ENCODE peak calls at places on chromosomes 4 and X, in eight cellular contexts. O is NCI-H748 treated with DMSO at 0.1 percent for 48 hours; L is caudate nucleus; P is astrocyte of the spinal cord; A is left lung; W is putamen; K is Caki2; X is activated naive CD4-positive, alpha-beta T cell treated with anti-CD3 and anti-CD28 coated beads, Interleukin-2, amount 50 U/mL, for 16 hours. C is an unnamed sample.

GRCh38 chr4:51906167-51906647 is 63.3 kb downstream of the DCUN1D4 start:
- DNase-seq in O (no peak), L (no peak), P (no peak), A (no peak), W (no peak), K (no peak), X (no peak), C (peak)

GRCh38 chrX:20521245-20521644 is 254.5 kb upstream of the RPS6KA3 start:
- DNase-seq in O (no peak), L (no peak), P (peak), A (no peak), W (no peak), K (no peak), X (no peak), C (no peak)

GRCh38 chrX:109709129-109709631 is 23.9 kb downstream of the ACSL4 start:
- DNase-seq in O (no peak), L (no peak), P (peak), A (no peak), W (no peak), K (peak), X (no peak), C (peak)

GRCh38 chrX:101383679-101384078 is 2.3 kb downstream of the BTK start:
- DNase-seq in O (no peak), L (no peak), P (no peak), A (no peak), W (no peak), K (no peak), X (no peak), C (peak)

GRCh38 chrX:74232859-74233258 is 71.1 kb upstream of the ZCCHC13 start:
- DNase-seq in O (no peak), L (no peak), P (peak), A (no peak), W (no peak), K (peak), X (no peak), C (no peak)

GRCh38 chrX:47247206-47247998 is 14.6 kb downstream of the USP11 start:
- DNase-seq in O (no peak), L (no peak), P (peak), A (no peak), W (no peak), K (no peak), X (no peak), C (no peak)

GRCh38 chr4:109432676-109433075 is 939 bp upstream of the SEC24B start:
- DNase-seq in O (no peak), L (no peak), P (peak), A (no peak), W (no peak), K (no peak), X (no peak), C (no peak)

GRCh38 chr4:19947349-19947748 is 304.4 kb upstream of the SLIT2 start:
- DNase-seq in O (no peak), L (no peak), P (peak), A (no peak), W (no peak), K (no peak), X (no peak), C (no peak)

GRCh38 chr4:140469806-140470733 is 28.0 kb downstream of the MGAT4D start:
- DNase-seq in O (no peak), L (no peak), P (no peak), A (peak), W (no peak), K (no peak), X (no peak), C (no peak)

GRCh38 chr4:17712166-17712565 is 69.3 kb downstream of the FAM184B start:
- DNase-seq in O (no peak), L (no peak), P (no peak), A (no peak), W (no peak), K (no peak), X (no peak), C (no peak)

GRCh38 chrX:70437011-70437410 is 7.6 kb upstream of the DLG3 start:
- DNase-seq in O (no peak), L (no peak), P (no peak), A (no peak), W (no peak), K (no peak), X (no peak), C (no peak)

GRCh38 chr4:7911044-7911578 is 28.6 kb downstream of the AFAP1 start:
- DNase-seq in O (no peak), L (no peak), P (peak), A (no peak), W (no peak), K (no peak), X (no peak), C (no peak)

GRCh38 chr4:73869130-73870055 is at the start of gene CXCL1:
- DNase-seq in O (no peak), L (peak), P (peak), A (peak), W (no peak), K (peak), X (no peak), C (no peak)

GRCh38 chr4:48127231-48127881 is 6.7 kb downstream of the TXK start:
- DNase-seq in O (no peak), L (no peak), P (no peak), A (no peak), W (no peak), K (no peak), X (no peak), C (no peak)

GRCh38 chr4:76197971-76198410 is 15.6 kb downstream of the SCARB2 start:
- DNase-seq in O (peak), L (peak), P (peak), A (peak), W (peak), K (no peak), X (no peak), C (no peak)

GRCh38 chrX:39975094-39975865 is 122.5 kb downstream of the BCOR start:
- DNase-seq in O (no peak), L (no peak), P (no peak), A (no peak), W (no peak), K (no peak), X (no peak), C (no peak)

GRCh38 chrX:10926906-10927305 is 184.2 kb upstream of the HCCS start:
- DNase-seq in O (no peak), L (no peak), P (no peak), A (no peak), W (no peak), K (no peak), X (no peak), C (no peak)

GRCh38 chr4:151600432-151600831 is 160.4 kb downstream of the GATB start:
- DNase-seq in O (no peak), L (no peak), P (no peak), A (no peak), W (no peak), K (no peak), X (no peak), C (no peak)

GRCh38 chr4:184669251-184669650 is 19.7 kb downstream of the PRIMPOL start:
- DNase-seq in O (no peak), L (no peak), P (peak), A (no peak), W (no peak), K (no peak), X (no peak), C (no peak)

GRCh38 chrX:41543022-41543421 is 95.9 kb downstream of the NYX start:
- DNase-seq in O (no peak), L (no peak), P (no peak), A (no peak), W (no peak), K (no peak), X (no peak), C (no peak)

GRCh38 chr4:118869808-118870342 is 18.8 kb upstream of the SYNPO2 start:
- DNase-seq in O (no peak), L (no peak), P (peak), A (no peak), W (no peak), K (no peak), X (no peak), C (no peak)

GRCh38 chr4:104353481-104353880 is 141.2 kb downstream of the CXXC4 start:
- DNase-seq in O (no peak), L (no peak), P (no peak), A (no peak), W (no peak), K (no peak), X (no peak), C (no peak)

GRCh38 chr4:13559414-13559813 is 15.1 kb upstream of the NKX3-2 start:
- DNase-seq in O (no peak), L (no peak), P (peak), A (no peak), W (no peak), K (no peak), X (no peak), C (no peak)

GRCh38 chr4:4182835-4183568 is 43.7 kb downstream of the OTOP1 start:
- DNase-seq in O (no peak), L (no peak), P (no peak), A (no peak), W (no peak), K (no peak), X (no peak), C (peak)

GRCh38 chr4:17323619-17324400 is 188.1 kb downstream of the QDPR start:
- DNase-seq in O (no peak), L (no peak), P (no peak), A (no peak), W (no peak), K (no peak), X (no peak), C (no peak)

GRCh38 chr4:7160951-7161440 is 31.3 kb upstream of the SORCS2 start:
- DNase-seq in O (no peak), L (no peak), P (no peak), A (no peak), W (no peak), K (no peak), X (no peak), C (no peak)